ENCODE peak calls at places on chromosomes 4 and X, in seven cellular contexts. C, T, V, H, F, Y and U are unnamed samples.

GRCh38 chrX:42680651-42681050 is 97.3 kb downstream of the PPP1R2C start:
- DNase-seq in T (peak; percentile 2), Y (no peak), F (no peak), H (peak; percentile 18), C (peak; percentile 53), V (no peak), U (no peak)

GRCh38 chrX:133610056-133610455 is 194.8 kb upstream of the GPC4 start:
- DNase-seq in C (no peak), H (no peak), V (no peak), Y (no peak), F (no peak), T (peak; percentile 63), U (no peak)

GRCh38 chr4:139560396-139561084 is 4.5 kb upstream of the SETD7 start:
- DNase-seq in H (no peak), C (no peak), F (no peak), V (no peak), T (peak; percentile 49), Y (no peak), U (peak; percentile 24)

GRCh38 chr4:131613086-131613823 is 1535.8 kb upstream of the PCDH10 start:
- DNase-seq in F (no peak), V (no peak), T (no peak), Y (no peak), C (no peak), H (no peak), U (no peak)

GRCh38 chrX:45622538-45622937 is 421.9 kb upstream of the DIPK2B start:
- DNase-seq in V (no peak), H (no peak), T (peak; percentile 92), C (no peak), F (peak; percentile 0), Y (peak; percentile 15), U (no peak)

GRCh38 chr4:176359590-176359989 is 39.8 kb downstream of the SPCS3 start:
- DNase-seq in H (no peak), Y (no peak), F (no peak), T (peak; percentile 97), V (no peak), C (no peak), U (no peak)

GRCh38 chr4:142567199-142567598 is 278.9 kb downstream of the INPP4B start:
- DNase-seq in H (no peak), Y (no peak), V (no peak), T (no peak), C (no peak), F (no peak), U (no peak)

GRCh38 chrX:72540318-72540717 is 32.3 kb downstream of the HDAC8 start:
- DNase-seq in V (no peak), F (peak; percentile 14), T (peak; percentile 40), Y (no peak), H (no peak), C (no peak), U (no peak)

GRCh38 chr4:36172650-36173049 is 71.7 kb downstream of the ARAP2 start:
- DNase-seq in C (peak; percentile 19), T (no peak), H (no peak), Y (no peak), V (no peak), F (no peak), U (no peak)

GRCh38 chr4:15805583-15806517 is 27.7 kb downstream of the CD38 start:
- DNase-seq in V (no peak), F (peak; percentile 80), C (peak; percentile 32), Y (peak; percentile 22), H (peak; percentile 41), T (peak; percentile 58), U (no peak)

GRCh38 chr4:76449362-76449767 is 14.3 kb downstream of the SHROOM3 start:
- DNase-seq in C (no peak), F (no peak), T (no peak), V (no peak), H (no peak), Y (no peak), U (no peak)

DNA sequence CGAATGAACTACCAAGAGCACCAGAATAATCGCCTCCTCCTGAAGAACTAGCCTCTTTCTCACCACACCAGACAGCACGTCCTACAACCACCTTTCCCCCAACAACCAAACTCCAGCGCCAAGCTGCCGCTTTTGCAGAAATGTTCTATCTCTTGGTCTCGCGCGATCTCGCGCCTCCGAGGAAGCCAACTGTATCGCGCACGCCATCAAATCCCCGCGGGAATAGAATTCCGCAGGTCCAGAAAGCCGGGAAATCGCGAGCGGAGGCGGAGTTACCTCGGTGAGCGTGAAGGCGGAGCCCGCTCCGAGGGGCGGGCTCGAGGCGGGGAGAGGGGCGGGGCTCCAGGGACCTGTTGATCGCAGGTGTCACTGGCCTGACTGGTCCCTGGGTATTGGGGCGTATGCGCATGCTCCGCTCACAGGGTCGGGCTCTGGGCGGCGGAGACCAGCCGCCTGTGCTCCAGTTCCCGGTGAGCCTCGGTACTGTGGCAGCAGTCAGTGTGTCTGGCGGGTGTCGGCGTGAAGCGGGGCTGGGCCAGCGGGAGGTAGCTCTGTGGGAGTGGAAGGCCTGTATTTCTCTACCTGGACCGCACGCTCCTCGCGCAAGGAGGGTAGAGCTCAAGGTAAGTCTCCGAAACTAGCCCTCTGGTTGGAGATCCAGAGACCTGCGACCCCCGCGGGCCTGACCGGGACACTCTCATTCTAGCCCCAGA is at the start of gene USP53:
- DNase-seq in V (peak; percentile 98), H (peak; percentile 98), F (peak; percentile 98), Y (peak; percentile 94), T (peak; percentile 96), C (peak; percentile 100), U (peak; percentile 96)
- TF ChIP-seq CTCF in V (no peak), H (no peak), F (no peak), Y (no peak), T (peak; percentile 19), C (no peak), U (no peak)

DNA sequence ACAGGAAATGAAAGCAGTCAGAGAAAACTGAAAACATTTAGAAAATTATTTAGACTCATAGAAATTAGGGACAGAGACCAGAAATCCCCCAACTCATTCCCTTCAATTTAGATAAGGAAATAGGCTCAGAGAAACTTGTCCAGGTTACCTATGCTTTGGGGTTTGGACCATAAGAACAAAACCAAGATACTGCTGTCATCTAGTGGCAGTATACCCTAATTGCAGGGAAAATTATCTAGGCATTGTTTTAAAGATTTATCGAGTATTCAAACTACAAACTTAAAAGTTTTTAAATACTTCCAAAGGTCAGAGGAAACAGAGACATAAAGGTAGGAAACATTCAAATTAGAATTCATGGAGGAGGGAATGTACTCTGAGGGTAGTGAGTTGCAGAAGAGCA is 67.0 kb upstream of the KLHL13 start:
- DNase-seq in Y (no peak), V (no peak), T (no peak), H (no peak), C (no peak), F (no peak), U (no peak)
- TF ChIP-seq CTCF in Y (no peak), V (no peak), T (no peak), H (no peak), C (no peak), F (no peak), U (no peak)

DNA sequence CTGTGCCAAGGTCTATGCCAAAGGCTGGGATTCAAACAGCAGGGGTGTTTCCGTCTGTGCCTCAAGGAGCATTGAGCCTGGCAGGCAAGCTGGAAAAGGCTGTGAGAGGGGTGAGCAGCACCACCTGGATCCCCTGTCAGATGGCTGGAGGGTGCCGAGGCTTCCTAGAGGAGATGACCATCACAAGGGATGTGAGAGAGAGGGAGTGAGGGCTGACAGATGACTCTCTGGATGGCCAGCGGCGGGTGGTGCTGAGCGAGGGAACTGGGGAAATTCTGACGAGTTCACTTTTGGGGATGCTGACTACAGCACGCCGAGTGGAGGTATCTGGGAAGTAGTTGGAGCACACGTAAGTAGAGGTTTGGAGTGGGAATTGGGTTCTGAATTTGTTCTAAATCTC is 22.6 kb upstream of the CYP4V2 start:
- DNase-seq in V (no peak), F (no peak), Y (no peak), T (no peak), H (no peak), C (no peak), U (no peak)
- TF ChIP-seq CTCF in V (no peak), F (no peak), Y (no peak), T (no peak), H (no peak), C (no peak), U (no peak)

GRCh38 chr4:152478456-152479237 is 57.2 kb downstream of the FBXW7 start:
- DNase-seq in V (no peak), F (no peak), Y (no peak), T (no peak), C (no peak), H (no peak), U (no peak)
- TF ChIP-seq CTCF in V (no peak), F (no peak), Y (no peak), T (no peak), C (no peak), H (no peak), U (no peak)

GRCh38 chrX:118536687-118537461 is 41.3 kb downstream of the DOCK11 start:
- DNase-seq in H (no peak), V (no peak), Y (no peak), C (no peak), F (peak; percentile 28), T (peak; percentile 53), U (peak; percentile 14)
- TF ChIP-seq CTCF in H (no peak), V (peak; percentile 17), Y (peak; percentile 43), C (no peak), F (peak; percentile 24), T (peak; percentile 47), U (peak; percentile 35)

DNA sequence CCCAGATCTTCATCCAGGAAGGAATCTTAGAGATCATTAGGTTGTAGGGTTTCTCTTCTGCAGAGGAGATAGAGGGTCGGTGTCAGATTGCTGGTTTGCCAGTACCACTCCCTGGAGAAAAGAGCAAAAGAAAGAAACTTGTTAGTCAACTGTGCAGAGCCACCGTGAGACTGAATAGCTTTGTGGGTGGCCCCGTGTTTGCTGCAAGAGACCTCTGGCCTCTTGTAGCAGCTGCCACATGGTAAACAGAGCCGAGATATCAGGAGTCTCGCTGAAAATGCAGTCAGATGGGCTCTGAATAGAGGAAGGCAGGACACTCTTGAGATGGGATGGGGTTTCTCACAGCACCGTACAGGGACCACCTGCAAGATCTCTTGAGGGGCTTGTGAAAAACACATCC is 149.7 kb downstream of the PTTG2 start:
- DNase-seq in V (no peak), Y (no peak), C (peak; percentile 50), F (no peak), H (no peak), T (no peak), U (no peak)
- TF ChIP-seq CTCF in V (no peak), Y (no peak), C (no peak), F (no peak), H (no peak), T (no peak), U (no peak)

DNA sequence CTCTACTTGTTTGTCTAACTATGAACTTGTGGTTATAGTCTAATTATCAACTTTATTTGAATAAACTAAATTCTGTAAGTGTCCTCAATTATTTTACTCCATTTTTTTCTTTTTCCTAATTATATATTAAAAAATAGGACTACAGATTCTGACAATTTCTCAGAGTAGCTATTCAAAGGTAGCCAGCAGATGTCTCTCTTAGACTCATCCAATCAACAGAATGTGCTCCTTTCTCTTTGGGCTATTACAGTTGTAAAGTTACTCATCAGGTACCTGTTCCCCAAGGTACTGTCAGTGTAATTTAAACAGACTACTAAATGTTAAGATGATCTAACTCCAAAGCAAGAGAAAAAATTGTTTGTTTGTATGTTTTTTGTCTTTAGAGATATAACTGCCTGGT is 248.6 kb downstream of the PCDH18 start:
- DNase-seq in V (no peak), H (no peak), T (peak; percentile 49), F (peak; percentile 14), C (no peak), Y (no peak), U (no peak)
- TF ChIP-seq CTCF in V (no peak), H (no peak), T (peak; percentile 59), F (peak; percentile 47), C (no peak), Y (peak; percentile 39), U (no peak)